ENCODE peak calls at places on chromosome 13, in eight cellular contexts. One of them, this sample, is unnamed.

GRCh38 chr13:106173346-106173745 is 362.1 kb downstream of the EFNB2 start:
- DNase-seq in NCI-H1105 treated with DMSO at 0.1 percent for 48 hours: no peak
- DNase-seq in GM10248: no peak
- DNase-seq in neural progenitor cell: no peak
- DNase-seq in epithelial cell of esophagus: no peak
- DNase-seq in NCI-H2081: no peak
- DNase-seq in GM13977: no peak
- DNase-seq in NCI-H1417: no peak
- DNase-seq in this sample: no peak

GRCh38 chr13:46544208-46544607 is 8.8 kb upstream of the LRCH1 start:
- DNase-seq in NCI-H1105 treated with DMSO at 0.1 percent for 48 hours: no peak
- DNase-seq in epithelial cell of esophagus: no peak
- DNase-seq in GM10248: no peak
- DNase-seq in NCI-H1417: no peak
- DNase-seq in GM13977: peak
- DNase-seq in NCI-H2081: no peak
- DNase-seq in neural progenitor cell: no peak
- DNase-seq in this sample: no peak

GRCh38 chr13:46622918-46623256 is 69.9 kb downstream of the LRCH1 start:
- DNase-seq in GM10248: no peak
- DNase-seq in NCI-H2081: peak
- DNase-seq in NCI-H1105 treated with DMSO at 0.1 percent for 48 hours: peak
- DNase-seq in NCI-H1417: peak
- DNase-seq in GM13977: no peak
- DNase-seq in epithelial cell of esophagus: peak
- DNase-seq in neural progenitor cell: no peak
- DNase-seq in this sample: no peak

GRCh38 chr13:30409911-30410704 is 12.2 kb upstream of the UBE2L5 start:
- DNase-seq in NCI-H1417: no peak
- DNase-seq in NCI-H1105 treated with DMSO at 0.1 percent for 48 hours: no peak
- DNase-seq in GM10248: no peak
- DNase-seq in epithelial cell of esophagus: peak
- DNase-seq in neural progenitor cell: no peak
- DNase-seq in NCI-H2081: no peak
- DNase-seq in GM13977: no peak
- DNase-seq in this sample: no peak

GRCh38 chr13:111183959-111184684 is 69.0 kb downstream of the ARHGEF7 start:
- DNase-seq in NCI-H2081: peak
- DNase-seq in GM10248: no peak
- DNase-seq in neural progenitor cell: no peak
- DNase-seq in epithelial cell of esophagus: no peak
- DNase-seq in NCI-H1105 treated with DMSO at 0.1 percent for 48 hours: peak
- DNase-seq in NCI-H1417: no peak
- DNase-seq in GM13977: no peak
- DNase-seq in this sample: no peak

GRCh38 chr13:38530492-38530891 is 156.4 kb upstream of the FREM2 start:
- DNase-seq in neural progenitor cell: no peak
- DNase-seq in NCI-H2081: peak
- DNase-seq in GM10248: no peak
- DNase-seq in NCI-H1105 treated with DMSO at 0.1 percent for 48 hours: peak
- DNase-seq in NCI-H1417: peak
- DNase-seq in GM13977: no peak
- DNase-seq in epithelial cell of esophagus: peak
- DNase-seq in this sample: no peak

GRCh38 chr13:76552807-76553206 is 333.4 kb downstream of the KCTD12 start:
- DNase-seq in neural progenitor cell: no peak
- DNase-seq in NCI-H2081: no peak
- DNase-seq in NCI-H1417: no peak
- DNase-seq in NCI-H1105 treated with DMSO at 0.1 percent for 48 hours: no peak
- DNase-seq in epithelial cell of esophagus: no peak
- DNase-seq in GM10248: no peak
- DNase-seq in GM13977: no peak
- DNase-seq in this sample: no peak

GRCh38 chr13:45195421-45195820 is 5.4 kb downstream of the KCTD4 start:
- DNase-seq in neural progenitor cell: no peak
- DNase-seq in GM10248: no peak
- DNase-seq in NCI-H1105 treated with DMSO at 0.1 percent for 48 hours: no peak
- DNase-seq in GM13977: no peak
- DNase-seq in NCI-H2081: no peak
- DNase-seq in NCI-H1417: no peak
- DNase-seq in epithelial cell of esophagus: no peak
- DNase-seq in this sample: no peak

GRCh38 chr13:27211771-27212364 is 39.5 kb upstream of the RPL21 start:
- DNase-seq in epithelial cell of esophagus: peak
- DNase-seq in NCI-H1105 treated with DMSO at 0.1 percent for 48 hours: no peak
- DNase-seq in GM10248: no peak
- DNase-seq in NCI-H1417: no peak
- DNase-seq in GM13977: no peak
- DNase-seq in NCI-H2081: no peak
- DNase-seq in neural progenitor cell: no peak
- DNase-seq in this sample: no peak

GRCh38 chr13:84366484-84366883 is 484.2 kb upstream of the SLITRK1 start:
- DNase-seq in NCI-H1417: no peak
- DNase-seq in GM13977: no peak
- DNase-seq in GM10248: no peak
- DNase-seq in NCI-H1105 treated with DMSO at 0.1 percent for 48 hours: no peak
- DNase-seq in neural progenitor cell: no peak
- DNase-seq in NCI-H2081: no peak
- DNase-seq in epithelial cell of esophagus: no peak
- DNase-seq in this sample: no peak

GRCh38 chr13:32748305-32748704 is 162.1 kb downstream of the PDS5B start:
- DNase-seq in NCI-H1105 treated with DMSO at 0.1 percent for 48 hours: no peak
- DNase-seq in NCI-H1417: no peak
- DNase-seq in GM10248: no peak
- DNase-seq in epithelial cell of esophagus: no peak
- DNase-seq in NCI-H2081: no peak
- DNase-seq in GM13977: no peak
- DNase-seq in neural progenitor cell: no peak
- DNase-seq in this sample: no peak

GRCh38 chr13:28449826-28450773 is 44.8 kb downstream of the FLT1 start:
- DNase-seq in epithelial cell of esophagus: no peak
- DNase-seq in neural progenitor cell: no peak
- DNase-seq in NCI-H2081: no peak
- DNase-seq in GM10248: no peak
- DNase-seq in GM13977: no peak
- DNase-seq in NCI-H1105 treated with DMSO at 0.1 percent for 48 hours: no peak
- DNase-seq in NCI-H1417: no peak
- DNase-seq in this sample: no peak

GRCh38 chr13:113981201-113981605 is 7.3 kb upstream of the C13orf46 start:
- DNase-seq in NCI-H1417: peak
- DNase-seq in NCI-H2081: peak
- DNase-seq in NCI-H1105 treated with DMSO at 0.1 percent for 48 hours: peak
- DNase-seq in epithelial cell of esophagus: peak
- DNase-seq in neural progenitor cell: no peak
- DNase-seq in GM10248: no peak
- DNase-seq in GM13977: no peak
- DNase-seq in this sample: no peak

GRCh38 chr13:106337096-106337495 is 198.4 kb downstream of the EFNB2 start:
- DNase-seq in GM13977: no peak
- DNase-seq in epithelial cell of esophagus: peak
- DNase-seq in GM10248: no peak
- DNase-seq in NCI-H1417: no peak
- DNase-seq in NCI-H1105 treated with DMSO at 0.1 percent for 48 hours: no peak
- DNase-seq in neural progenitor cell: no peak
- DNase-seq in NCI-H2081: no peak
- DNase-seq in this sample: no peak

GRCh38 chr13:45472171-45472705 is 7.5 kb downstream of the COG3 start:
- DNase-seq in neural progenitor cell: no peak
- DNase-seq in GM10248: no peak
- DNase-seq in GM13977: no peak
- DNase-seq in NCI-H1417: no peak
- DNase-seq in epithelial cell of esophagus: no peak
- DNase-seq in NCI-H2081: no peak
- DNase-seq in NCI-H1105 treated with DMSO at 0.1 percent for 48 hours: no peak
- DNase-seq in this sample: no peak

GRCh38 chr13:87089391-87089790 is 581.8 kb upstream of the SLITRK5 start:
- DNase-seq in GM10248: no peak
- DNase-seq in NCI-H1105 treated with DMSO at 0.1 percent for 48 hours: no peak
- DNase-seq in GM13977: no peak
- DNase-seq in neural progenitor cell: no peak
- DNase-seq in epithelial cell of esophagus: peak
- DNase-seq in NCI-H1417: no peak
- DNase-seq in NCI-H2081: no peak
- DNase-seq in this sample: no peak

This sample was measured in H9.